ENCODE peak calls at places on chromosomes 5 and 9, in six cellular contexts. R, T, M, N, J and I are unnamed samples.

GRCh38 chr5:170522211-170523128 is 18.6 kb downstream of the KCNIP1 start:
- DNase-seq in M (no peak), J (no peak), R (no peak), T (no peak), N (no peak), I (peak; percentile 64)

GRCh38 chr5:38872826-38873225 is 27.0 kb downstream of the OSMR start:
- DNase-seq in J (no peak), M (no peak), N (no peak), T (no peak), R (no peak), I (no peak)

GRCh38 chr5:150626853-150627276 is 13.6 kb upstream of the SYNPO start:
- DNase-seq in J (no peak), N (no peak), T (no peak), R (no peak), M (peak; percentile 41), I (peak; percentile 68)

GRCh38 chr9:76373777-76374474 is 20.3 kb downstream of the RFK start:
- DNase-seq in R (no peak), T (no peak), N (no peak), M (no peak), J (no peak), I (no peak)

GRCh38 chr5:23007762-23008161 is 154.6 kb upstream of the CDH12 start:
- DNase-seq in J (no peak), R (no peak), N (no peak), M (no peak), T (no peak), I (no peak)

GRCh38 chr5:108481355-108481931 is 99.5 kb upstream of the FBXL17 start:
- DNase-seq in N (peak; percentile 37), M (no peak), T (no peak), R (no peak), J (no peak), I (no peak)

GRCh38 chr5:82205005-82205404 is 73.1 kb downstream of the RPS23 start:
- DNase-seq in R (no peak), M (no peak), N (no peak), T (no peak), J (no peak), I (no peak)

GRCh38 chr5:111755942-111756353 is 1.0 kb downstream of the NREP start:
- DNase-seq in R (no peak), N (no peak), T (no peak), J (no peak), M (no peak), I (no peak)

GRCh38 chr9:31908891-31909480 is 475.5 kb upstream of the ACO1 start:
- DNase-seq in N (no peak), T (no peak), J (no peak), R (no peak), M (no peak), I (peak; percentile 27)

GRCh38 chr9:14945351-14945750 is 35.1 kb upstream of the FREM1 start:
- DNase-seq in J (no peak), N (no peak), T (no peak), R (no peak), M (no peak), I (no peak)

DNA sequence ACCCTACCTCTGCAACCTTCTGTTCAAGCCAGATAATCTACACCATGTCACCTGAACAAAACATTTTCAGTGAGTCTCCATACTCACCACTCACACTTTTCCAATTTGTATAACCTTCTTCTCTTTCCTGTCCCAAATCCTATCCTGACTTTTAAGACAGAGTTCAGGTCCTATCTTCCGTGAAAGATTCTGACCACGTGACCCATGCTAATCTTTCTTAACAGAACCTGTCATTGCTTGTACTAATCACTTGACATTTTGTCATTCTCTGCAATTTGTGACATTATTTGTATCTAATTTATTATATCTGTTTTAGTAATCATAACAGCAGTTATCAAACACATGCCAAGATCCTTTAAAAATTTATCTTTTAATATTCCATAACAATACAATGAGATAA is 132.5 kb upstream of the PRLR start:
- DNase-seq in R (no peak), M (no peak), J (no peak), N (no peak), T (no peak), I (no peak)
- H3K27ac ChIP-seq in R (no peak overlapping the region), M (no peak overlapping the region), J (no peak overlapping the region), N (no peak overlapping the region), T (no peak overlapping the region), I (no peak overlapping the region)

DNA sequence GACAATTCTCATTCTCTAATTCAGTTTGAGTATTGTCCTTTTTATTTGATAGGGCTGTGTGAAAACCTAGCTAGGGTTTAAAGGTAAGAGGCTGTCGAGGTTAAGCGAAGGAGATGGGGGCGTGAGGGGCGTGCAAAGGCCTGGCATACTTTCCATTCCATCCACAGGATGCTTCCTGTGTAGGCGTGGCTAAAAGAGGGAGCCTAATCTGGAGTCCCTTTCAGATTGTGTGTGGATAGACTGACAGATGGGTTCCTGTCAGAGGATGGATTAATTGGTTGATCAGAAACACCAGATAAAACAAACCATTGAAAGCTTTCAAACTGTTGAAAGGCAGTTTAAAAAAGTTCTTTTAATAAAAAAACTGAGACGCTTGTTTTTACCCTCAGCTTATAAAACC is 1.1 kb upstream of the ELL2 start:
- DNase-seq in N (peak; percentile 85), R (no peak), T (no peak), J (no peak), M (no peak), I (no peak)
- H3K27ac ChIP-seq in N (peak overlapping the region; percentile 82), R (no peak overlapping the region), T (peak overlapping the region; percentile 89), J (peak overlapping the region; percentile 100), M (peak overlapping the region; percentile 98), I (peak overlapping the region; percentile 58)

DNA sequence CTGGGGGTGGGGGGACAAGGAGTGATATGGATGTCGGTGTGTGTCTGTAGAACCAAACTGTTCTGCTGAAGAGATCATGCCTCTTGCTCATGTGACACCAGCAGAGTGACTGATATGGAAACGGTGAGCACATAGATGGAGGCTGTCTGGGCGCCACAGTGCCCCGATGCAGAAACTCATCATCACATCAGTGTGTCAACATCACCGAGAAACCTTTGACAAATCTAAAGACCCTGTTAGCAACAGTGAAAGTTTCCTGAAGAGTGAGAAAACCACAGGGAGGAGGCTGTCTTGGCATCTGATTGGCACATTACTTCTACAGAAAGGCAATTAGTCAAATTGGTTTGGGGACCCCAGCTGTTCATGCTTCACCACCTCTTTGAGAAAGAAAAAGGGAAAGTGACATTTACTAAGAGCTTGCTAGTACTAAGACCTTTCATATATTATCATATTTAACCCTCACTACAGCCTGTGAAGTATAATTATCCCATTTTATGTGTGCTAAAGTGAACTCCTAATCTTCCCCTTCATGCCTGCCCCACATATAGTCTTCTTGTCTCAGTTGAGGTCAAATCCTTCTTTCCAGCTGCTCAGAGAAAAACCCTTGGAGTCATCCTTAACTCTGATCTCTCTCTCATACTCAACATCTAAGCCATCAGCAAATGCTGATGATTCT is 25.6 kb downstream of the CSF2 start:
- DNase-seq in R (no peak), J (no peak), M (no peak), T (no peak), N (no peak), I (no peak)
- H3K27ac ChIP-seq in R (no peak overlapping the region), J (no peak overlapping the region), M (no peak overlapping the region), T (no peak overlapping the region), N (no peak overlapping the region), I (no peak overlapping the region)

GRCh38 chr5:134018986-134019316 is 14.2 kb upstream of the VDAC1 start:
- DNase-seq in R (no peak), T (no peak), M (no peak), N (no peak), J (no peak), I (no peak)

GRCh38 chr5:134022333-134022732 is 17.6 kb upstream of the VDAC1 start:
- DNase-seq in R (no peak), N (no peak), J (no peak), T (no peak), M (no peak), I (no peak)

GRCh38 chr5:134019636-134020035 is 14.9 kb upstream of the VDAC1 start:
- DNase-seq in J (no peak), R (no peak), N (no peak), M (no peak), T (no peak), I (no peak)

GRCh38 chr5:134018154-134018985 is 13.6 kb upstream of the VDAC1 start:
- DNase-seq in M (peak; percentile 90), J (no peak), T (no peak), N (no peak), R (no peak), I (no peak)

GRCh38 chr5:134020188-134020587 is 15.4 kb upstream of the VDAC1 start:
- DNase-seq in J (no peak), R (no peak), M (peak; percentile 70), T (no peak), N (no peak), I (no peak)
- H3K27ac ChIP-seq in J (no peak overlapping the region), R (no peak overlapping the region), M (peak overlapping the region; percentile 88), T (no peak overlapping the region), N (no peak overlapping the region), I (no peak overlapping the region)

DNA sequence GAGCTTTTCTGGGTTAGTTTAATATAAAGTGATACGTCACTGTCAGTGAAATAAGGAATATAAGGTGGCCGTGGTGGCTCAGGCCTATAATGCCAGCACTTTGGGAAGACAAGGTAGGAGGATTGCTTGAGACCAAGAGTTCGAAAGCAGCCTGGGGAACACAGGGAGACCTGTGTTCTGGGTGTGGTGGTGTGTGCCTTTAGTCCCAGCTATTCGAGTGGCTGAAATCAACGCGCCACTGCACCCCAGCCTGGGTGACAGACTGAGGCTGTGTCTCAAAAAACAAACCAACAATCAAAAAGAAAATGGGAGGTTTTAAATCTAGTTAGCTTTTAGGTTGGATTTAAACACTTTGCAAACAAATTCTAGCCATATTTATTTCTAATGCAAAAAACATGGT is 53.1 kb downstream of the NSD1 start:
- DNase-seq in N (no peak), M (no peak), J (no peak), T (no peak), R (no peak), I (no peak)
- H3K27ac ChIP-seq in N (no peak overlapping the region), M (no peak overlapping the region), J (no peak overlapping the region), T (no peak overlapping the region), R (no peak overlapping the region), I (no peak overlapping the region)

DNA sequence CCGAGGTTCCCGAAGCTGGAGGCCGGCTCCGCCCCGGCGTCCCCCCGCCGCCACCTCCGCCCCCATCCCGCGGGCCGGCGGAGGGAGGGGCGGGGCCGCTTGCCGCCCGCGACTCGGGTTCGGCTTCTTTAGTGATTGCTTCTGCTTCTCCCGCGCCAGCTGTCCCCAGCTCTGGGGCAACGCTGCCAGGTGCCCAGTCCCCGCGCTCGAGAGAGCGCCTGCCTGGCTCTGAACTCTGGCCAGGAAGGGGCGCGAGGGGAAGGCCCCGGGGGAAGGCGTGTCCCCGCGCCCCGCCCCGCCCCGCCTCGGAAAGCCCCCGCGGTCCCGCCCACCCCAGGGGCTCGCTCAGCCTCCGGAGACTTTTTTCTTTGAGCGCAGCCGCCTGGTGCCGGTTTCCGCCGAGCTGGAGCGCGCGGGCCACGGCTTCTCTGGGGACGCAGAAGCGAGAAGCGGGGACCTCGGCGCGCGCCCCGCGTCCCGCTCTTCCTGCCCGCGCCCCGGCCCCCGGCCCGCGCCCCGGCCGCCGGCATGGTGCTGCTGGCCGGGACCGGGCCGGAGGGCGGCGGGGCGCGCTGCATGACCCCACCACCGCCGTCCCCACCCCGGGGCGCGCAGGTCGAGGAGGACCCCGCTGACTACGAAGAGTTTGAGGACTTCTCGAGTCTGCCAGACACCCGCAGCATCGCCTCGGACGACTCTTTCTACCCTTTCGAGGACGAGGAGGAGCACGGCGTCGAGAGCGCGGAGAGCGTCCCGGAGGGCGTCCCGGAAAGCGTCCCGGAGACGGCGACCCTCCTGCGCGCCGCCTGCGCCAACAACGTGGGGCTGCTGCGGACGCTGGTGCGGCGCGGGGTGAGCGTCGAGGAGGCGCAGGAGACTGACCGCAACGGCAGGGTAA is at the start of gene ANKRD33B:
- DNase-seq in N (peak; percentile 83), T (peak; percentile 73), M (peak; percentile 63), R (peak; percentile 52), J (peak; percentile 35), I (no peak)
- H3K27ac ChIP-seq in N (no peak within 1 kb of the TSS), T (peak within 1 kb of the TSS; percentile 74), M (peak within 1 kb of the TSS; percentile 70), R (no peak within 1 kb of the TSS), J (peak within 1 kb of the TSS; percentile 51), I (peak within 1 kb of the TSS; percentile 89)